ENCODE peak calls at places on chromosomes 16 and 17, in five cellular contexts. O is transverse colon, G is vagina, Y is breast epithelium, F is prostate gland. Q is an unnamed sample.

GRCh38 chr17:40551091-40551873 is 14.0 kb downstream of the CCR7 start:
- DNase-seq in G (no peak), F (no peak), O (peak), Y (peak), Q (peak)

GRCh38 chr16:50099957-50100648 is 34.3 kb downstream of the HEATR3 start:
- DNase-seq in G (no peak), F (peak), O (no peak), Y (no peak), Q (no peak)

GRCh38 chr16:57624044-57624688 is 4.3 kb upstream of the ADGRG1 start:
- DNase-seq in G (no peak), Y (no peak), O (no peak), F (no peak), Q (no peak)

GRCh38 chr16:58024673-58025350 is 742 bp upstream of the MMP15 start:
- DNase-seq in G (no peak), Y (no peak), F (no peak), O (peak), Q (no peak)

GRCh38 chr17:79332011-79332410 is 257.4 kb downstream of the ENGASE start:
- DNase-seq in G (no peak), F (no peak), Y (no peak), O (no peak), Q (no peak)

GRCh38 chr17:27506348-27507218 is 50.3 kb downstream of the KSR1 start:
- DNase-seq in Y (no peak), F (no peak), G (no peak), O (no peak), Q (no peak)

GRCh38 chr16:53912155-53912554 is 208.2 kb downstream of the FTO start:
- DNase-seq in O (no peak), F (no peak), Y (no peak), G (no peak), Q (no peak)

GRCh38 chr16:90046971-90047713 is 27.9 kb upstream of the DBNDD1 start:
- DNase-seq in O (peak), G (no peak), Y (no peak), F (peak), Q (peak)

GRCh38 chr16:54689072-54689471 is 241.6 kb upstream of the IRX5 start:
- DNase-seq in O (no peak), Y (no peak), F (no peak), G (no peak), Q (no peak)

GRCh38 chr17:68733241-68734176 is 132.3 kb upstream of the FAM20A start:
- DNase-seq in O (no peak), G (no peak), F (no peak), Y (no peak), Q (no peak)

GRCh38 chr17:56292010-56292409 is 138.7 kb downstream of the ANKFN1 start:
- DNase-seq in F (no peak), G (no peak), Y (no peak), O (no peak), Q (no peak)

DNA sequence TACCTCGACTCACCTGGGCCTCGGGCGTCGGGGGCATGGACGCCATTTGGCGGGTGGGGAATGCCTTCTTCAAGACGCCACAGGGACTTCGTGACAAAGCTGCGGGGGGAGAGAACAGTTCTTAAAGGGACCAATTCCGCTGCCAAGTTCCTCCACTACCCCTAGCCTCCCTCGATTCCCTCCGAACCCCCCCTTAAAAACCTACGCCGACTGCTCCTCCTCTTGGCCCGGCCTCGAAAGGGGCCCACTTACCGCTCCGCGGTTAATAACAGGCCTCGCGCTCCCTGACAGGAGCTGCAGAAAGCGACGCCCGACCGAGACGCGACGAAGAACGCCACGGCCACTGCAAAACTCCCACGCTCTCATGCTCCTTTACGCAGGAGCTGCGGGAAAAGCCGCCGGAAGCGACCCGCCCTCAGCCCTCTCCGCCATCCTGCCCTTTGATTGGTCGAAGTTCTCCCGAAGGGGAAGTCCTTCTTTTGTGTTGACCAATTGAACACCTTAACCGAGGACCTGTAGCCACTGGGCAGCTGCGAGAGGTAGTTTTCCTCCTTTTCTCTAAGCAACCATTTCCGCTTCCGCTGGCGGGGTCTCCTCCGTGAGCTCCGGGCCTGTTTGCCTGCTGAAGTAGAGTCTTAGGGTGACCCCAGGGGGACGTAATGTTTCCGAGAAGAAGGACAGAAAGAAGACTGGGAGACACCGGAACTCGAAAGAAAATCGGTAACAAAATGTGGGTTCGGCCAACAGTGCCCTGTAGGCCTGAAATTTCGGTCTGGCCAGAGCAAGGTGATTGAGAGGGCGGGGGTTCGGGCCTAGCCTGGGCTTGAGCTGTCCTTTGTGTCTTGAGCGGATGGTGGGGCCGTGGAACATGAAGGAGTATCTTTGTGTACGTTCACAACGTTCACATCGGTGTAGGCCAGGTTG is at the start of the genes NAA60 and ZNF597:
- DNase-seq in G (no peak), F (peak), O (peak), Y (peak), Q (peak)
- TF ChIP-seq POLR2A in G (no peak), F (no peak), O (peak), Y (peak), Q (peak)

DNA sequence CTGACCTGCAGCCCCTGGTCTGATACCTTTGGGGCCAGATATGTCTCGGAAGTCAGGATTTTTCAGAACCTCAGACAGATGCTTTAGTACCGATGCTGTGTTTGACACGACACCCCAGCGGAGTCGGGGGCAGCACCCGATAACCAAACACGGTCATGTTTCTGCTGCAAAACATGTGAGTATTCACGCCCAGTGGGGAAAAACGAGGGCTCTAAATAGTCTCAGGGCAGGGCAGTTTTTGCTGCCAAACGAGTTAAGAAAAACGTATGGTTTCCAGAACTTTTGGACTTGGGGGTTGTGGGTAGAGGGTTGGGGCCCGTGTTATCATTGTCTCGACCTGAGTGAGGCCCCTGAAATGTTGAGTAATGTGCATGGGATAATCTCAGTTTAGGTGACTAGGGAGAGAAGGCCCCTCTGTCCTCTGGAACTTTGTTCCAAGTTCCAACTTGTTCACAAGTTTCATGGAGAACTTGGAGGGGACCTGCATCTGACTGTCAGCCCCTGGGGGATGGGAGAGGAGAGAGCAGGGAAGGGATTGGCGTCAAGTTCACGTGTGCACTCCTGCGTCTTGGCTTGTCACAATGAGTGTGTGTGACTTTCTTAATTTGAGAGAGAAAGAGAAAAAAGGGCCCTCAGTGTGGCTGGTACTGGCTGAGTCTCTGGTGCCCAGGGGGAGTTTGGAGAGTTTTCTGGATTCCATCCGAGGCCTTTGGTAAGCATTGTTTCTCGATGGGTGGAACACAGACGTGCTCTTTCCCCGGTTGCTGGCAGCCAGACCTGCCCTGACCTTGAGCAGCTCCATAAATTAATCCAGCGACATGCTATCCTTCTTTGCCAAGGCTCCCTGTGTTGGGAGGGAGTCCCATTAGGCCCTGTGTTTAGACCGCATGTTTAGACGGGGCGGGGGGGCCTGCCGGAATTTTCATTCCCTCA is 83.9 kb upstream of the CIBAR2 start:
- DNase-seq in F (peak), O (peak), Y (no peak), G (no peak), Q (peak)
- TF ChIP-seq POLR2AphosphoS5 in F (peak), O (peak), Y (no peak), G (no peak), Q (peak)

GRCh38 chr17:46193626-46194392 is 580 bp upstream of the KANSL1 start:
- DNase-seq in F (peak), O (peak), G (no peak), Y (peak), Q (peak)
- TF ChIP-seq CTCF in F (no peak), O (peak), G (no peak), Y (peak), Q (no peak)

DNA sequence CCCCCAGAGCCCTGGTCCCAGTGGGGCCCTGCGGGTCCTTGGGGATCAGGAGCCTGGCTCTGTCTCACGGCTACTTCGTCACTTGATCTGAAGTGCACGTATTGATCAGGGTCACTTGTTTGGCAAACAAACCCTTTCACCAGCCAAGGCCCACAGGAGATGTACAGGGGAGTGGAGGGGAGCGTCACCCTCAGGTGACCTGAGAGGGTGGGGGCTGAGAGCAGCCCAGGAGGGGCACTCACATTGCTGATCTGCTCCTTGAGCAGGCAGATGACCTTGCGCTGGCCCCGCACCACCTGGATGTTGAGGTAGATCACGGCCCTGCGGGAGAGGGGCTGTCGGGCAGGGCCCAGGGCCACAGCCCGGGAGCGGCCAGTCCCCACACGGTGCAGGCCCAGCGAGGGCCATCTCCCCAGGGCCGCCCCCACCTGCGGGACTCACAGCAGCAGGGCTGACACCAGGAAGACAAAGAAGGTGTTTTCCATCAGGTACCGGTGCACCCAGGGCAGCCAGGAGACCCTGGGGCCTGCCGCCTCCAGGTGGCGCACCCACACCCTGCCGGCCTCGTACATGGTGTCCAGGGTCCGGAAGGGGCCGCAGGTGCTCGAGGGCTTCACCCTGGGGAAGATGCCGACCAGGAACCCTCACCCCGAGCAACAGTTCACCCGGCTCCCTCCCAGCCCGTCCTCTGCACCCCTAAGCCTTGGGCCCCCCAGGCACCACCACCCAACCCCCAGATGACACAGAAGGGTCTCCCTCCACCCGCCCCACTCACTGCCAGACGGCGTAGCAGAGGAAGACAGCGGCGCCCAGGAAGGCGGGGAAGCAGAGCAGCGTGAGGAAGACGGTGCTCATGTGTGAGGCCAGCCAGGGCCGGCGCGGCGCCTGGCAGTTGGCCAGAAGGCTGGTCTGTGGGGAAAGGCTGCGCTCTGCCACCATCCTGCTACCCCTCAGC is 11.3 kb downstream of the TMC6 start:
- DNase-seq in O (peak), F (no peak), G (no peak), Y (no peak), Q (no peak)
- TF ChIP-seq POLR2A in O (no peak), F (no peak), G (no peak), Y (no peak), Q (no peak)